ENCODE peak calls at places on chromosomes 13 and 19, in nine cellular contexts. D, S, X, F, M, P, Q, A and Z are unnamed samples.

GRCh38 chr13:24893863-24894262 is 129.9 kb downstream of the RNF17 start:
- DNase-seq in D (no peak), S (no peak), X (peak; percentile 36), F (no peak), M (no peak), P (no peak), Q (no peak), A (no peak), Z (no peak)

GRCh38 chr19:7395793-7396192 is 47.1 kb downstream of the ARHGEF18 start:
- DNase-seq in D (no peak), S (no peak), X (no peak), F (peak; percentile 29), M (no peak), P (no peak), Q (no peak), A (no peak), Z (no peak)

GRCh38 chr13:42102961-42103688 is 54.7 kb downstream of the DGKH start:
- DNase-seq in D (no peak), S (no peak), X (no peak), F (no peak), M (no peak), P (no peak), Q (no peak), A (no peak), Z (no peak)

GRCh38 chr13:23715762-23716235 is 145.6 kb downstream of the TNFRSF19 start:
- DNase-seq in D (no peak), S (peak; percentile 74), X (no peak), F (no peak), M (no peak), P (peak; percentile 90), Q (no peak), A (no peak), Z (peak; percentile 79)

GRCh38 chr19:53041366-53041765 is 3.2 kb upstream of the ERVV-2 start:
- DNase-seq in D (no peak), S (no peak), X (no peak), F (no peak), M (no peak), P (no peak), Q (no peak), A (no peak), Z (no peak)

GRCh38 chr13:103101902-103102301 is 35.7 kb upstream of the SLC10A2 start:
- DNase-seq in D (no peak), S (no peak), X (no peak), F (no peak), M (no peak), P (no peak), Q (no peak), A (no peak), Z (no peak)

GRCh38 chr13:95100525-95101121 is 200.6 kb downstream of the ABCC4 start:
- DNase-seq in D (no peak), S (no peak), X (no peak), F (no peak), M (no peak), P (no peak), Q (no peak), A (peak; percentile 63), Z (no peak)

GRCh38 chr19:16361254-16361653 is 36.6 kb downstream of the KLF2 start:
- DNase-seq in D (no peak), S (no peak), X (no peak), F (no peak), M (no peak), P (no peak), Q (no peak), A (no peak), Z (no peak)

GRCh38 chr13:91894311-91894710 is 495.9 kb downstream of the GPC5 start:
- DNase-seq in D (no peak), S (no peak), X (no peak), F (no peak), M (no peak), P (no peak), Q (no peak), A (no peak), Z (no peak)

GRCh38 chr13:94968040-94968756 is 255.9 kb upstream of the SOX21 start:
- DNase-seq in D (no peak), S (peak; percentile 83), X (peak; percentile 66), F (no peak), M (no peak), P (peak; percentile 64), Q (no peak), A (peak; percentile 86), Z (peak; percentile 79)

GRCh38 chr19:10752237-10752912 is 34.5 kb downstream of the DNM2 start:
- DNase-seq in D (no peak), S (no peak), X (no peak), F (no peak), M (no peak), P (no peak), Q (no peak), A (no peak), Z (no peak)

GRCh38 chr19:1085053-1085658 is 10.0 kb downstream of the POLR2E start:
- DNase-seq in D (no peak), S (no peak), X (no peak), F (no peak), M (no peak), P (no peak), Q (no peak), A (no peak), Z (no peak)

GRCh38 chr19:14248578-14249011 is 42.6 kb upstream of the ADGRL1 start:
- DNase-seq in D (no peak), S (peak; percentile 95), X (peak; percentile 85), F (peak; percentile 47), M (peak; percentile 29), P (peak; percentile 93), Q (no peak), A (peak; percentile 93), Z (peak; percentile 91)

GRCh38 chr19:48635966-48636858 is 967 bp downstream of the DBP start:
- DNase-seq in D (no peak), S (peak; percentile 48), X (no peak), F (peak; percentile 72), M (peak; percentile 38), P (no peak), Q (peak; percentile 70), A (peak; percentile 46), Z (peak; percentile 68)

GRCh38 chr19:29636553-29637325 is 28.5 kb upstream of the PLEKHF1 start:
- DNase-seq in D (no peak), S (no peak), X (no peak), F (no peak), M (no peak), P (no peak), Q (no peak), A (no peak), Z (peak; percentile 15)

GRCh38 chr13:74586839-74587238 is 452.6 kb upstream of the KLF12 start:
- DNase-seq in D (no peak), S (no peak), X (no peak), F (no peak), M (no peak), P (no peak), Q (no peak), A (no peak), Z (no peak)

GRCh38 chr13:108919036-108919907 is 289.9 kb downstream of the MYO16 start:
- DNase-seq in D (no peak), S (no peak), X (no peak), F (peak; percentile 29), M (peak; percentile 15), P (no peak), Q (no peak), A (no peak), Z (no peak)

DNA sequence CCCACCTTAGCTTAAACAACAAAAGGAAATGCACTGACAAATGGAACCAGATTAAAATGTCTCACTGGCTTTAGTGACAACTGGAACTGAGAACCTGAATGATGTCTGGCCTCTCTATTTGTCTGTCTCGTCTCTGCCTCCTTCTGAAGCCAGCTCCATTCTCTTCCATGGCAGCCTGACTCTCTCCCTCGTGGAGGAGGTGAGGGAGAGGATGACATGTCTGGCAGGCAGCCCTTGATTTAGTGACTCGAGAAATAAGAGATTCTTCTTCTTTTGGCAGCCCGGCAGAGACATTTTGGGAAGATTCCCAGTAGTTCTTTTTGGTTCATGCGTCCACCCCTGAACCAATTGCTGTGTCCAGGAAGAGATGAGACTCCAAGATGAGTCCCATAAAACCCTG is 131.7 kb downstream of the KLF5 start:
- DNase-seq in D (no peak), S (no peak), X (no peak), F (no peak), M (no peak), P (no peak), Q (no peak), A (no peak), Z (no peak)
- H3K4me3 ChIP-seq in D (no peak overlapping the region), S (no peak overlapping the region), X (no peak overlapping the region), F (no peak overlapping the region), M (no peak overlapping the region), P (no peak overlapping the region), Q (no peak overlapping the region), A (no peak overlapping the region), Z (no peak overlapping the region)

GRCh38 chr19:51722492-51722891 is 1.3 kb downstream of the HAS1 start:
- DNase-seq in D (no peak), S (no peak), X (no peak), F (no peak), M (no peak), P (no peak), Q (no peak), A (no peak), Z (no peak)
- H3K27me3 ChIP-seq in D (peaks cover 35% of the 10 kb centered on the region), S (peaks cover 43% of the 10 kb centered on the region), X (peaks cover 75% of the 10 kb centered on the region), F (peaks cover 8% of the 10 kb centered on the region), M (peaks cover 80% of the 10 kb centered on the region), P (peaks cover 17% of the 10 kb centered on the region), Q (no peaks in the 10 kb centered on the region), A (peaks cover 71% of the 10 kb centered on the region), Z (peaks cover 29% of the 10 kb centered on the region)

GRCh38 chr19:19211499-19212432 is at the start of gene NCAN:
- DNase-seq in D (no peak), S (peak; percentile 84), X (peak; percentile 96), F (no peak), M (no peak), P (peak; percentile 48), Q (no peak), A (peak; percentile 90), Z (peak; percentile 95)
- H3K4me3 ChIP-seq in D (no peak within 1 kb of the TSS), S (peak within 1 kb of the TSS; percentile 78), X (no peak within 1 kb of the TSS), F (no peak within 1 kb of the TSS), M (no peak within 1 kb of the TSS), P (peak within 1 kb of the TSS; percentile 41), Q (no peak within 1 kb of the TSS), A (peak within 1 kb of the TSS; percentile 62), Z (peak within 1 kb of the TSS; percentile 43)

DNA sequence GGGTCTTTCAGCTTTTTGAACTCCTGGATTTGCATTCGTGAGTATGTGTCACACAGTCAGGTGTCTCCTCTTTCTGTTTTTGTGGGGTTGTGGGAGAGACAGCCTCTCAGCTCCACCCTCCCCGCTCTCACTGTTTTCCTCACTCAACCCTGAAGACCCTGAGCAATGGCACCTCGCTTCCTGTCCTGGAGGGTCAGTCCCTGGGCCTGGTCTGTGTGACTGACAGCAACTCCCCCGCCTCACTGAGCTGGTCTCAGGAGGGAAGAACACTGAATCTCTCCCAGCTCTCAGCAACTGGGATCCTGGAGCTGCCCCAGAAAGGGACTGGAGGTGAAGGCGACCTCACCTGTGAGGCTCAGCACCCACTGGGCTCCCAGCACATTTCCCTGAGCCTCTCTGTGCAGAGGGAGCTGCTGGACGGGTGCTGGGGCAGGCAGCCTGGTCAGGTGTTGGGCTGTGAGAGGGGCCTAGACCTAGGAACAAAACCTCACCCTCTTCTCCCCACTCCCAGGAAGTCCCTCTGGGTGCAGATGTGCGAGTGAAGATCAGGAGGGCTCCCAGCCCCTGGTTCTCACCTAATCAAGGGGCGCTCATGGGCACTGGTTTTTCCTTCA is 4.2 kb upstream of the SIGLEC7 start:
- DNase-seq in D (no peak), S (no peak), X (no peak), F (no peak), M (no peak), P (no peak), Q (no peak), A (no peak), Z (no peak)
- H3K27me3 ChIP-seq in D (peaks cover 2% of the 10 kb centered on the region), S (no peaks in the 10 kb centered on the region), X (peaks cover 47% of the 10 kb centered on the region), F (no peaks in the 10 kb centered on the region), M (peaks cover 95% of the 10 kb centered on the region), P (peaks cover 95% of the 10 kb centered on the region), Q (no peaks in the 10 kb centered on the region), A (no peaks in the 10 kb centered on the region), Z (no peaks in the 10 kb centered on the region)